ENCODE peak calls at places on chromosomes 7 and 10, in six cellular contexts. S is progenitor cell of endocrine pancreas, X is GM23338, L is endothelial cell of umbilical vein, F is left lung, A is endothelial cell. R is an unnamed sample.

GRCh38 chr10:114073787-114074186 is 30.1 kb downstream of the ADRB1 start:
- DNase-seq in L (no peak), F (no peak), S (no peak), X (no peak), A (no peak), R (no peak)

GRCh38 chr7:1725199-1725701 is 55.2 kb downstream of the ELFN1 start:
- DNase-seq in F (peak), X (peak), L (no peak), S (no peak), A (no peak), R (no peak)

GRCh38 chr7:67588631-67589030 is 592.0 kb downstream of the TYW1 start:
- DNase-seq in A (no peak), F (no peak), X (no peak), S (no peak), L (no peak), R (no peak)

GRCh38 chr7:17942231-17942630 is 1.9 kb upstream of the SNX13 start:
- DNase-seq in X (no peak), S (no peak), F (no peak), L (no peak), A (no peak), R (no peak)

GRCh38 chr7:155402941-155403340 is 55.0 kb upstream of the EN2 start:
- DNase-seq in A (no peak), F (no peak), L (no peak), X (no peak), S (no peak), R (no peak)

GRCh38 chr7:47266131-47266706 is 315.7 kb downstream of the TNS3 start:
- DNase-seq in A (peak), L (peak), F (no peak), S (peak), X (peak), R (peak)

GRCh38 chr7:111527545-111527944 is 34.7 kb downstream of the IMMP2L start:
- DNase-seq in S (no peak), X (no peak), L (no peak), F (no peak), A (no peak), R (peak)

GRCh38 chr7:106704000-106704840 is 43.3 kb upstream of the CCDC71L start:
- DNase-seq in X (no peak), S (no peak), L (no peak), F (no peak), A (no peak), R (peak)

GRCh38 chr10:95906675-95907453 is 911 bp upstream of the CC2D2B start:
- DNase-seq in S (no peak), X (peak), L (peak), F (no peak), A (peak), R (peak)

DNA sequence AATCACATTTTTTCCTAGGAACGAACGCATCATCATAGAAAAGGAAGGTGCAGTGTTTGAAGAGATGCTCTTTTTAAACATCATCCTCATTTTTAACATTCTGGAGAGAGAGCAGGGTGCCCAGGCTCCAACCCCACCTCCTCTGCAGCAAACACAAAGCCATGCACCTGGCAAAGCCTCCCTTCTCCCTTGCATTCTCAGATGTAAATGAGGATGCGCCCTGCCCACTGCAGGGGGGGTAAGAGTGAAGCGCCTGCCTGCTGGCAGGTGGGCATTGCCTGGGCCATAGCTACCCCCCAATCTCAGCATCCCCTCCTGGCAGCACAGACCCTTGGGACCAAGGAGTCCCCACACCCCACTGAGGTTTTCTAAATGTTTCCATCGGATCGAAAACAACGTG is 92.4 kb downstream of the PTPRN2 start:
- DNase-seq in A (no peak), L (no peak), S (no peak), X (peak), F (no peak), R (no peak)
- TF ChIP-seq CTCF in A (no peak), L (no peak), S (no peak), X (peak), F (no peak), R (no peak)

GRCh38 chr10:92087750-92088395 is 164.3 kb downstream of the BTAF1 start:
- DNase-seq in S (peak), L (peak), A (peak), F (no peak), X (peak), R (peak)
- TF ChIP-seq CTCF in S (peak), L (peak), A (peak), F (peak), X (peak), R (peak)

DNA sequence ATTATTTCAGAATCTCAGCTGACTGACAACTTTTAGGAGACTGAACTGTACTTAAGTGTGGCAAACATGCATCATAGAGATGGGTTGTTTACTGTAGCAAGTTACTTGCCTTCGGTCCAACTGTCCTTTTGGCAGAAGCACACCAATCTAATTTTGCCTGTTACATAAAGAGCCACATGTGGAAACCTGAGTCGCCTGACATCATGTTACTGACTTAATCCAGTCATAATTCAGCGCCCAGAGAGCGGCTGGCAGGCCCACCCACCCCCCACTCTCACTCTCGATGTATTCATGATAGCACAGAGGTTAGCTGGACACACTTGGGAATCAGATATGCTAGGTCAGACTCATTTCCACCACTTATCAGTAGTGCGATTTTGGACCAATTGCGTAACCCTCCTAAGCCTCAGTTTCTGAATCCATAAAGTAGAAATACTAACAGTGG is 57.3 kb upstream of the CAPZA2 start:
- DNase-seq in A (no peak), L (peak), F (no peak), S (no peak), X (no peak), R (no peak)
- TF ChIP-seq CTCF in A (no peak), L (no peak), F (no peak), S (no peak), X (no peak), R (no peak)

DNA sequence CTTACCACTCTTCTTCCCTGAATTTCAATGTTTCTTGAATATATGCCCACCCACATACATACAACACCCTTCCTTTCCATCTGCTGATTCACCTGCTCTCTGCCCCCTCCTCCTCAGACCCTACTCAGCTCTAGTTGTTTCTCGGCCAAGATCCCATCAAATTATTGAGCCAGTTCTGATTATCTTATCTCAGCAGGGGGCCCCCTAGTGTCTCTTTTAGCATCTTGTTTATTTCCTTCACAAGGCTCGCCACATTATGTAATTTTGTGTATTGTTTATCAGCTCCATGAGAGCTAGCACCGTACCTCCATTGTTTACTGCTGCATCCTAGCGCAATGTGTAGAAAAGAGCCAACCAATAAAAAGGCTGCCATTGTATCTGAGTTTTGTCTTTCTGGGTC is 71.9 kb downstream of the FAM13C start:
- DNase-seq in X (peak), F (no peak), L (no peak), A (no peak), S (no peak), R (peak)
- TF ChIP-seq CTCF in X (no peak), F (no peak), L (no peak), A (no peak), S (no peak), R (no peak)

GRCh38 chr10:84237199-84238051 is 3.9 kb downstream of the LRIT1 start:
- DNase-seq in A (peak), F (no peak), L (no peak), S (no peak), X (peak), R (no peak)
- TF ChIP-seq CTCF in A (peak), F (no peak), L (peak), S (peak), X (peak), R (no peak)